ENCODE peak calls at places on chromosomes 11 and 22, in four cellular contexts. T is lower lobe of right lung, A is AG09309, P is A549. W is an unnamed sample.

GRCh38 chr11:55655096-55655495 is 6.9 kb upstream of the OR4C6 start:
- DNase-seq in T (no peak), A (no peak), P (no peak), W (no peak)

GRCh38 chr22:33896801-33897620 is 23.3 kb downstream of the LARGE1 start:
- DNase-seq in T (no peak), A (no peak), P (no peak), W (no peak)

GRCh38 chr11:17217395-17217794 is 9.6 kb upstream of the PIK3C2A start:
- DNase-seq in T (no peak), A (no peak), P (no peak), W (no peak)

GRCh38 chr11:12359761-12360160 is 17.6 kb upstream of the PARVA start:
- DNase-seq in T (no peak), A (no peak), P (no peak), W (peak)

GRCh38 chr11:134386945-134387344 is 25.1 kb downstream of the B3GAT1 start:
- DNase-seq in T (no peak), A (no peak), P (no peak), W (no peak)

GRCh38 chr22:17997456-17997855 is 26.9 kb downstream of the MICAL3 start:
- DNase-seq in T (no peak), A (no peak), P (peak), W (no peak)

GRCh38 chr11:13260963-13261599 is 16.5 kb upstream of the BMAL1 start:
- DNase-seq in T (no peak), A (no peak), P (no peak), W (no peak)

GRCh38 chr11:28679795-28680194 is 571.6 kb downstream of the METTL15 start:
- DNase-seq in T (no peak), A (peak), P (no peak), W (peak)

GRCh38 chr11:130192845-130193267 is 33.3 kb downstream of the ST14 start:
- DNase-seq in T (peak), A (no peak), P (no peak), W (no peak)

GRCh38 chr11:17561466-17562001 is 14.5 kb downstream of the OTOG start:
- DNase-seq in T (no peak), A (no peak), P (no peak), W (no peak)

GRCh38 chr11:92504004-92504403 is 279.4 kb downstream of the FAT3 start:
- DNase-seq in T (no peak), A (no peak), P (no peak), W (no peak)

GRCh38 chr11:102004220-102004619 is 43.0 kb upstream of the CFAP300 start:
- DNase-seq in T (no peak), A (no peak), P (no peak), W (no peak)

GRCh38 chr11:37666960-37667359 is 1068.9 kb upstream of the RAG2 start:
- DNase-seq in T (no peak), A (no peak), P (no peak), W (no peak)

GRCh38 chr11:125108469-125108868 is 3.0 kb downstream of the TMEM218 start:
- DNase-seq in T (no peak), A (no peak), P (no peak), W (no peak)

GRCh38 chr11:12728417-12728816 is 54.2 kb downstream of the TEAD1 start:
- DNase-seq in T (no peak), A (no peak), P (no peak), W (no peak)

GRCh38 chr22:20551805-20552449 is 44.5 kb downstream of the MED15 start:
- DNase-seq in T (no peak), A (no peak), P (no peak), W (no peak)

GRCh38 chr22:27462190-27462589 is 339.4 kb downstream of the MN1 start:
- DNase-seq in T (no peak), A (no peak), P (no peak), W (no peak)

GRCh38 chr11:17643506-17644405 is 75.6 kb upstream of the MYOD1 start:
- DNase-seq in T (no peak), A (no peak), P (no peak), W (no peak)

GRCh38 chr11:61975638-61976419 is 8.4 kb upstream of the FTH1 start:
- DNase-seq in T (no peak), A (no peak), P (no peak), W (no peak)

GRCh38 chr11:75342966-75343870 is 8.2 kb downstream of the ARRB1 start:
- DNase-seq in T (peak), A (no peak), P (peak), W (no peak)

GRCh38 chr11:117621226-117621625 is 175.8 kb downstream of the DSCAML1 start:
- DNase-seq in T (no peak), A (no peak), P (peak), W (no peak)

GRCh38 chr11:72781313-72782080 is 12.3 kb downstream of the STARD10 start:
- DNase-seq in T (peak), A (no peak), P (no peak), W (no peak)

GRCh38 chr11:25423436-25424184 is 908.3 kb upstream of the ANO3 start:
- DNase-seq in T (no peak), A (no peak), P (no peak), W (peak)

GRCh38 chr11:129277216-129277838 is 85.2 kb upstream of the ARHGAP32 start:
- DNase-seq in T (no peak), A (no peak), P (no peak), W (no peak)

GRCh38 chr11:75413864-75414263 is 14.5 kb downstream of the RPS3 start:
- DNase-seq in T (no peak), A (no peak), P (no peak), W (no peak)

GRCh38 chr11:47847892-47848635 is at the start of gene NUP160:
- DNase-seq in T (peak), A (no peak), P (peak), W (no peak)

GRCh38 chr11:8008212-8008611 is 21.1 kb downstream of the EIF3F start:
- DNase-seq in T (no peak), A (no peak), P (no peak), W (no peak)

GRCh38 chr11:73077454-73077853 is 64.7 kb downstream of the FCHSD2 start:
- DNase-seq in T (no peak), A (no peak), P (no peak), W (no peak)

GRCh38 chr22:40024201-40025061 is 29.7 kb downstream of the FAM83F start:
- DNase-seq in T (peak), A (no peak), P (peak), W (no peak)

DNA sequence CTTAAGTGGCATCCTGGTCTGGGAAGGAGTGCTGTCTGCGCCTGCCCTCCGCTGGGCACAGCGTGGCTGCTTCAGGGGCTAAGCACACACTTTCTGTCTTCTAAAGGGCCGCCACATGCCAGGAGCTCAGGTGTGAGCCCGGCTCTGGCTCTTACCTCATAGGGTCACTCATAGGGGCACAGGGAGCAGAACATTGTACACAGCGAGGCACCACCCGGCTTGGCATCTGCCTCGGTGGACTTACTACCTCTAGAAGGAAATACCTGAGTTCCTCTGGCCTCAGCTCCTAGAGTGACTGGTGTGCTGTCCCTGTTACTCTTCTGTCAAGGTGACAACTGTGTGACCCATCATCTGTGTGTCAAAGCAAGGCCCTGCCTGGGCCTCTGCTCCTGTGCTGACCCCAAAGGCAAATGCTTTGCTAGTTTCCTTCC is 13.4 kb downstream of the NEAT1 start:
- DNase-seq in T (no peak), A (no peak), P (peak), W (no peak)
- H3K4me3 ChIP-seq in T (no peak), A (no peak), P (no peak), W (peak)

GRCh38 chr11:46363455-46363920 is 16.2 kb downstream of the DGKZ start:
- DNase-seq in T (no peak), A (no peak), P (no peak), W (no peak)
- H3K4me3 ChIP-seq in T (no peak), A (no peak), P (no peak), W (no peak)

GRCh38 chr22:45680932-45681700 is 9.5 kb downstream of the ATXN10 start:
- DNase-seq in T (no peak), A (peak), P (peak), W (peak)
- H3K4me3 ChIP-seq in T (no peak), A (no peak), P (no peak), W (no peak)

DNA sequence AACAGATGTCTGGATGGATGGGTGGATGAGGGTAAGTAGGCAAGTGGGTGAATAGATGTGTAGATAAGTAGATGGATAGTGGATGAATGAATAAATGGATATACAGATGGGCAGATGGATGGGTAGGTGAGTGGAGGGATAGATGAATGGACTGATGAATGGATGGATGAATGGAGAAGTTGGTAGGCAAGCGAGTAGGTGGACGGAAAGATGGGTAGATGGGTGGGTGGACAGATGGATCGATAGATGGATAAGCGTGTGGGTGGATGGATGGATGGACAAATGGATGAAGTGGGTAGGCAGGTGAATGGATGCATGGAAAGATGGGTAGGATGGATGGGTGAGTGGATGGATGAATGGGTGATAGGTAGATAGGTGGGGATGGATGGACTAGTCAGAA is 393.2 kb downstream of the SHANK2 start:
- DNase-seq in T (no peak), A (no peak), P (no peak), W (no peak)
- H3K4me3 ChIP-seq in T (no peak), A (no peak), P (no peak), W (no peak)

DNA sequence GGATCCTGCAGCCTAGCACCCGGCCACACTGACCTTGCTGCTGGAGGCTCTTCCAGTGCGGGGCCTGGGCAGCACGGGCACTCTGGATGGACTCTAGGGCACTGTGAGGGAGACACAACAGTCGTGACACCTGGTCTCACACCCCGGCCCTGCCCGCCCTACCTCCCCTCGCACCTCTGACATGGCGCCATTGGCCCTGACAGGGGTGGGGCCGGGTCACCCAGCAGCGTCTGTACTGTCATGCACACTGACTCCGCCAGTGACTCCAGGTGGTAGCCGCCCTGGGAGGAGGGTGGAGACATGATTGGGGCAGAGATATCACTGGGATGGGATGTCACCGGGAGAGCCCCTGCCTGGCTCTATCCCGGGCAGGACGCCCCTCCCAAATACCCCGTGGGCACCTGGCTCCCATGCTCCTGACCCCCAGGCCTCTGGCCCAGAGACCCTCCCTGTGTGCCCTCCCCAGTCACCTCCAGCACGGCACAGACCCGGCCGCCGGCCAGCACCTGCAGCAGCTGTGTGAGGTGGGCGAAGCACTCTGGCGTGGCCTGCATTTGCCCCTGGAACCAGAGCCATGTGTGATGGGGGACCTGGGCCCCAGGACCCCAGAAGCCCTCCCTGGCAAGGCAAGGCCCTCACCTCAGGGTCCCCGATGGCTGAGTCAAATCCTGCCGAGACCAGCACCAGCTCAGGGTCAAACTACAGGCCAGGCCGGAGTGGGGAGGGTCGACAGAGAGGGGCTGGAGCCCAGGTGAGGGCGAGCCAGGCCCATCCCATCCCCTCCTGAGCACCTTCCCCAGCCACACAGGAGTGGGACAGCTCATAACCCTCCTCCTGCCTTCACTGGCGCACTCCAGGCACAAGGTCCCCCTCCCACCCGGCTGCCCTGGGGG is 2.6 kb downstream of the HDAC10 start:
- DNase-seq in T (no peak), A (no peak), P (no peak), W (no peak)
- H3K4me3 ChIP-seq in T (no peak), A (no peak), P (no peak), W (no peak)

DNA sequence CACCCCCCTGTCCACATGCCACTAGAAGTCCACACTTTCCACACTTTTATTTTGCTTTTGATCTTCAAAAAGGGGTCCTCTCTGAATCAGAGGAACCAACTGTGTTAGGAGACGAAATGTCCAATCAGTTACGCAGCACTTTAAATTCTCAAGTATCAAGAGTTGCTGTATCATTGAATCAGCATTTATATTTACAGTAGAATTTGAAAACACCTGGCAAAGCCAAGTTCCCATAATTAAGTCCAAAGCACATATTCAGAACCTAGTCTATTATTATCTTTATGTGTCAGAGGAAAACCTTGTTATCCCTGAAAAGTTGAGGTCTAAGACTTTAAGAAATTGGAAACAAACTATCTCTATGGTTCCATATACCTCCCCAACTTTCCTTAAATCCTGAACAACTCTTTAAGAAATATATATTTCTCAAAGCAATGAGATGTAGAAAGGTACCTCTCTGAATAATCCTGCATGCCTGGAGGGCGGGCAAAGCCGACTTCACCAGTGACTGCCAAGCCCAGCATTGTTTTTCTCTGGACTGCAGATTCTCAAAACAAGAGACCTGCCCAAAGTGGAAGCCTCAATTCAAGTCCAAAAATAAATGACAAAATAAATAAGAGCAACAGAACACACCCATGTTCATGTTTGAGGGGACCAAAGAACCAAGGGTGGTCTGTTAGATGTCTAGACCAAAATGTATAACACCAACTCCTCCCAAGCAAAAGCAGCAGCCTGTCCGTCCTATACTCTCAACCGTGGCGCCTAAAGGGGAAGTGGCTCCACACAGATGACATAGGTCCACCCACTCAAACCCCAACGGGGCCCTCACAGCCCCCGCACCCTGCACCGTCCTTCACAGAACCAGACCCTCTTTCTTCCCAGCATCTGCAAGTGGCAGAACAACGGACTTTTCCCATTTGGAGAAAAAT is 76.0 kb upstream of the ARFGAP3 start:
- DNase-seq in T (peak), A (no peak), P (no peak), W (no peak)
- H3K4me3 ChIP-seq in T (no peak), A (peak), P (no peak), W (peak)

GRCh38 chr11:827861-828167 is at the start of gene CRACR2B:
- DNase-seq in T (peak), A (no peak), P (no peak), W (no peak)
- H3K4me3 ChIP-seq in T (peak), A (peak), P (peak), W (peak)

W was measured in skeletal muscle cell.